ENCODE peak calls at places on chromosomes 7 and 10, in five cellular contexts. T is fibroblast of pulmonary artery; Q is brain microvascular endothelial cell; F is neural crest cell; Y is naive thymus-derived CD8-positive, alpha-beta T cell. M is an unnamed sample.

GRCh38 chr7:116240021-116240659 is 29.8 kb downstream of the TES start:
- DNase-seq in F (no peak), Y (no peak), T (no peak), Q (no peak), M (no peak)

GRCh38 chr7:41872951-41873350 is 170.1 kb upstream of the INHBA start:
- DNase-seq in T (peak; percentile 24), F (no peak), Q (no peak), Y (no peak), M (no peak)

GRCh38 chr7:98112077-98112476 is 5.4 kb downstream of the LMTK2 start:
- DNase-seq in Y (no peak), T (no peak), F (no peak), Q (no peak), M (no peak)

GRCh38 chr7:106862317-106863183 is 2.5 kb upstream of the PIK3CG start:
- DNase-seq in T (peak; percentile 13), Q (no peak), Y (no peak), F (no peak), M (no peak)

GRCh38 chr10:23419201-23419600 is 19.7 kb upstream of the OTUD1 start:
- DNase-seq in T (no peak), Y (no peak), Q (no peak), F (no peak), M (no peak)

GRCh38 chr10:75469018-75469616 is 37.7 kb downstream of the LRMDA start:
- DNase-seq in T (peak; percentile 97), Y (no peak), Q (peak; percentile 85), F (no peak), M (peak; percentile 97)

GRCh38 chr7:94296886-94297285 is 97.8 kb upstream of the COL1A2 start:
- DNase-seq in F (no peak), T (no peak), Q (no peak), Y (no peak), M (no peak)

GRCh38 chr7:101173752-101174244 is 6.3 kb downstream of the NAT16 start:
- DNase-seq in F (peak; percentile 44), Y (peak; percentile 46), Q (no peak), T (peak; percentile 58), M (peak; percentile 72)

GRCh38 chr10:5317547-5318107 is 47.1 kb upstream of the UCN3 start:
- DNase-seq in T (peak; percentile 70), Q (peak; percentile 92), F (no peak), Y (peak; percentile 3), M (peak; percentile 98)

GRCh38 chr7:157430721-157431120 is 93.9 kb downstream of the DNAJB6 start:
- DNase-seq in Y (no peak), Q (no peak), T (no peak), F (no peak), M (no peak)

GRCh38 chr10:30006410-30006809 is 53.0 kb downstream of the JCAD start:
- DNase-seq in Y (no peak), T (no peak), Q (no peak), F (no peak), M (no peak)

GRCh38 chr10:72186633-72187330 is 29.0 kb upstream of the ANAPC16 start:
- DNase-seq in T (peak; percentile 97), Y (no peak), F (no peak), Q (no peak), M (no peak)

GRCh38 chr10:789831-790701 is 100.6 kb upstream of the DIP2C start:
- DNase-seq in T (no peak), F (no peak), Q (no peak), Y (no peak), M (no peak)

GRCh38 chr7:90657481-90657880 is 61.4 kb downstream of the CDK14 start:
- DNase-seq in Q (no peak), F (no peak), T (no peak), Y (no peak), M (no peak)

GRCh38 chr7:139471740-139472353 is 11.6 kb downstream of the KLRG2 start:
- DNase-seq in Y (no peak), T (peak; percentile 45), F (no peak), Q (no peak), M (no peak)

GRCh38 chr10:124562425-124563060 is 100.9 kb downstream of the LHPP start:
- DNase-seq in F (no peak), Y (no peak), Q (no peak), T (no peak), M (peak; percentile 71)

GRCh38 chr7:117157121-117157870 is 165.6 kb downstream of the WNT2 start:
- DNase-seq in Y (no peak), Q (peak; percentile 88), T (peak; percentile 94), F (no peak), M (peak; percentile 39)

GRCh38 chr7:49264530-49264929 is 340.2 kb downstream of the CDC14C start:
- DNase-seq in Y (no peak), F (no peak), Q (no peak), T (no peak), M (no peak)

GRCh38 chr7:98287486-98287959 is 6.0 kb downstream of the BRI3 start:
- DNase-seq in T (no peak), Y (no peak), F (no peak), Q (no peak), M (peak; percentile 94)

GRCh38 chr10:114095676-114096331 is 52.1 kb downstream of the ADRB1 start:
- DNase-seq in F (no peak), T (no peak), Y (no peak), Q (no peak), M (no peak)

GRCh38 chr7:157335991-157336382 is 817 bp upstream of the DNAJB6 start:
- DNase-seq in T (no peak), F (no peak), Y (no peak), Q (no peak), M (no peak)

GRCh38 chr10:96646251-96646740 is 59.5 kb upstream of the TM9SF3 start:
- DNase-seq in Q (no peak), F (no peak), T (no peak), Y (no peak), M (no peak)